ENCODE peak calls at places on chromosomes 2 and 18, in eight cellular contexts. K, J, O, I, E, U, Y and C are unnamed samples.

GRCh38 chr18:49476664-49477411 is 10.2 kb downstream of the C18orf32 start:
- DNase-seq in O (peak), U (no peak), E (peak), K (peak), J (no peak), I (peak), Y (no peak), C (no peak)

GRCh38 chr18:58391113-58391892 is 237.6 kb downstream of the ALPK2 start:
- DNase-seq in K (no peak), U (no peak), I (no peak), J (no peak), E (peak), Y (no peak), O (no peak), C (no peak)

GRCh38 chr18:47397671-47398319 is 146.3 kb upstream of the SKOR2 start:
- DNase-seq in U (no peak), J (no peak), I (peak), Y (no peak), K (no peak), E (no peak), O (no peak), C (no peak)

GRCh38 chr2:33810046-33810835 is 211.1 kb upstream of the FAM98A start:
- DNase-seq in I (no peak), O (no peak), J (no peak), Y (no peak), K (no peak), E (no peak), U (no peak), C (no peak)

GRCh38 chr2:174337337-174338154 is 2.8 kb downstream of the SP9 start:
- DNase-seq in J (no peak), Y (no peak), U (no peak), I (no peak), E (peak), O (no peak), K (no peak), C (no peak)

GRCh38 chr2:172710584-172711024 is 25.0 kb upstream of the RAPGEF4 start:
- DNase-seq in I (peak), E (peak), Y (no peak), U (no peak), J (no peak), K (peak), O (no peak), C (no peak)

GRCh38 chr2:1749750-1750149 is 5.4 kb upstream of the PXDN start:
- DNase-seq in O (peak), Y (peak), J (no peak), I (no peak), K (no peak), E (no peak), U (peak), C (no peak)

GRCh38 chr2:39730276-39730675 is 48.8 kb downstream of the THUMPD2 start:
- DNase-seq in O (no peak), E (no peak), K (no peak), J (no peak), U (no peak), Y (no peak), I (no peak), C (no peak)

GRCh38 chr2:23595601-23596251 is 210.7 kb downstream of the KLHL29 start:
- DNase-seq in E (no peak), I (no peak), O (no peak), J (no peak), U (no peak), Y (no peak), K (no peak), C (no peak)

GRCh38 chr2:70643715-70644114 is 90.1 kb upstream of the TGFA start:
- DNase-seq in U (no peak), E (no peak), Y (no peak), K (no peak), I (peak), J (no peak), O (no peak), C (no peak)

GRCh38 chr2:98902209-98903063 is 33.6 kb downstream of the CRACDL start:
- DNase-seq in U (peak), I (no peak), J (no peak), O (peak), E (no peak), Y (peak), K (no peak), C (no peak)

GRCh38 chr2:46434851-46435273 is 44.5 kb upstream of the TMEM247 start:
- DNase-seq in E (peak), I (no peak), K (peak), J (no peak), U (no peak), O (no peak), Y (no peak), C (no peak)

GRCh38 chr18:31042391-31043181 is at the start of gene DSC3:
- DNase-seq in I (peak), K (no peak), O (peak), J (no peak), U (no peak), E (peak), Y (no peak), C (peak)

GRCh38 chr18:58654896-58655614 is 16.2 kb upstream of the MALT1 start:
- DNase-seq in J (no peak), K (no peak), U (no peak), Y (no peak), O (no peak), E (no peak), I (no peak), C (no peak)

GRCh38 chr2:168130302-168130701 is 117.1 kb downstream of the STK39 start:
- DNase-seq in U (no peak), O (no peak), K (no peak), Y (no peak), I (no peak), E (no peak), J (no peak), C (no peak)

GRCh38 chr2:239464166-239465016 is 63.6 kb upstream of the HDAC4 start:
- DNase-seq in J (no peak), K (no peak), U (peak), Y (no peak), I (no peak), E (no peak), O (peak), C (no peak)

GRCh38 chr2:225076125-225076524 is 33.9 kb upstream of the DOCK10 start:
- DNase-seq in J (no peak), I (no peak), E (no peak), Y (no peak), K (no peak), U (no peak), O (no peak), C (no peak)

GRCh38 chr18:48293954-48294893 is 115.0 kb downstream of the ZBTB7C start:
- DNase-seq in E (no peak), O (peak), I (no peak), U (peak), Y (peak), J (no peak), K (no peak), C (no peak)

GRCh38 chr2:226426292-226426736 is 373.3 kb downstream of the IRS1 start:
- DNase-seq in O (no peak), E (peak), U (no peak), I (no peak), Y (no peak), K (peak), J (no peak), C (no peak)

GRCh38 chr2:172887280-172887679 is 151.6 kb downstream of the RAPGEF4 start:
- DNase-seq in I (no peak), J (no peak), O (no peak), Y (no peak), K (no peak), U (no peak), E (no peak), C (no peak)

GRCh38 chr18:29651121-29651675 is 1391.3 kb downstream of the DSC3 start:
- DNase-seq in I (no peak), K (no peak), Y (no peak), U (no peak), E (no peak), J (no peak), O (no peak), C (no peak)

GRCh38 chr2:3076848-3077735 is 300.5 kb downstream of the EIPR1 start:
- DNase-seq in K (no peak), O (peak), U (no peak), E (no peak), J (no peak), I (no peak), Y (no peak), C (no peak)

GRCh38 chr2:2828774-2829368 is 497.8 kb upstream of the MYT1L start:
- DNase-seq in O (no peak), Y (peak), E (no peak), I (no peak), J (no peak), U (peak), K (no peak), C (no peak)

GRCh38 chr2:12734914-12735654 is 18.3 kb downstream of the TRIB2 start:
- DNase-seq in K (no peak), I (no peak), O (no peak), E (no peak), Y (no peak), U (no peak), J (no peak), C (no peak)

GRCh38 chr2:54208364-54209240 is 47.4 kb downstream of the TSPYL6 start:
- DNase-seq in J (no peak), E (peak), K (peak), Y (no peak), U (no peak), O (no peak), I (no peak), C (no peak)

GRCh38 chr2:174610243-174610995 is 12.8 kb upstream of the WIPF1 start:
- DNase-seq in K (no peak), Y (no peak), E (no peak), O (no peak), J (no peak), U (no peak), I (no peak), C (no peak)

GRCh38 chr18:9704233-9705118 is 3.6 kb upstream of the RAB31 start:
- DNase-seq in Y (peak), U (no peak), K (no peak), E (no peak), O (no peak), I (no peak), J (no peak), C (no peak)

GRCh38 chr2:195818521-195818920 is 161.5 kb downstream of the SLC39A10 start:
- DNase-seq in K (peak), I (no peak), J (no peak), Y (no peak), O (no peak), U (no peak), E (peak), C (no peak)

GRCh38 chr18:76452357-76452756 is 42.7 kb downstream of the ZNF516 start:
- DNase-seq in O (no peak), Y (no peak), J (no peak), I (no peak), K (no peak), E (peak), U (no peak), C (no peak)

GRCh38 chr18:51711298-51711889 is 513.9 kb upstream of the MEX3C start:
- DNase-seq in Y (no peak), I (no peak), J (no peak), E (no peak), K (no peak), U (no peak), O (no peak), C (no peak)

GRCh38 chr2:55419236-55419513 is 481 bp downstream of the CCDC88A start:
- DNase-seq in E (peak), Y (no peak), K (no peak), J (no peak), U (no peak), I (peak), O (no peak), C (no peak)

GRCh38 chr2:53594586-53594918 is 173.1 kb upstream of the CHAC2 start:
- DNase-seq in I (no peak), Y (no peak), O (no peak), E (peak), J (no peak), U (no peak), K (no peak), C (no peak)

GRCh38 chr18:808086-808485 is 4.0 kb downstream of the YES1 start:
- DNase-seq in E (peak), O (no peak), K (peak), J (no peak), U (no peak), I (no peak), Y (no peak), C (no peak)

GRCh38 chr2:47034973-47035609 is 119.5 kb upstream of the MCFD2 start:
- DNase-seq in E (no peak), K (no peak), U (no peak), O (peak), Y (peak), I (no peak), J (peak), C (no peak)

GRCh38 chr2:101520246-101520645 is 45.3 kb upstream of the RFX8 start:
- DNase-seq in Y (no peak), I (no peak), E (peak), O (no peak), U (no peak), J (no peak), K (no peak), C (no peak)

GRCh38 chr2:181924336-181924735 is 32.8 kb downstream of the ITPRID2 start:
- DNase-seq in Y (no peak), K (no peak), I (no peak), O (no peak), U (no peak), E (no peak), J (no peak), C (no peak)

GRCh38 chr18:50644146-50644545 is 84.3 kb downstream of the MAPK4 start:
- DNase-seq in E (no peak), O (no peak), K (no peak), J (no peak), Y (no peak), I (no peak), U (no peak), C (no peak)

GRCh38 chr18:68837665-68838390 is 39.9 kb downstream of the CCDC102B start:
- DNase-seq in Y (no peak), O (no peak), I (no peak), J (no peak), K (peak), U (no peak), E (peak), C (no peak)

GRCh38 chr2:69138793-69139510 is 126.0 kb downstream of the ANTXR1 start:
- DNase-seq in Y (peak), E (peak), J (peak), K (peak), O (no peak), U (no peak), I (peak), C (no peak)

DNA sequence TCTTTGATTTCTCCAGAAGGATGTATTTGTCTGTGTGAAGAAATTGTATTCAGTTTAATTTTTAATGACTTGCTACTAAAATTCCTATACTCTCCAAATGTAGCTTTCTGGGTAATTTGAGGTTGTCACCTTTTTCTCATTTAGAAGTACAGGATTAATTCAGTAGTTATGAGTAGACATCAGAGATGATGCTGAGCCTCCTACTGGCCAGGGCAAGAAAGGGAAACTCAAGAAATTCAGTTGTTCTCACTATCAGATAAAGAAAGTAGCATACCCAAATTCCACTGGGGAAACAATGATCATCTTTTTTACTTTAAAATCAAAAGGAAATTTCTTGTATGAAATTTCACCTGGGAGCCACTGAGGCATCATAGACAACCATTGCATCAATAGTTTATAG is 199.4 kb downstream of the SATB2 start:
- DNase-seq in E (peak), K (no peak), Y (no peak), J (no peak), O (no peak), U (no peak), I (no peak), C (no peak)
- TF ChIP-seq CTCF in E (peak), K (peak), Y (no peak), J (no peak), O (no peak), U (no peak), I (no peak), C (no peak)

GRCh38 chr2:122300758-122301157 is 545.3 kb downstream of the TSN start:
- DNase-seq in E (no peak), U (no peak), Y (no peak), O (no peak), K (no peak), J (no peak), I (no peak), C (no peak)
- TF ChIP-seq CTCF in E (no peak), U (no peak), Y (no peak), O (no peak), K (no peak), J (no peak), I (no peak), C (no peak)

GRCh38 chr18:78069784-78070664 is 820.4 kb downstream of the GALR1 start:
- DNase-seq in E (no peak), K (no peak), Y (no peak), U (no peak), I (no peak), J (peak), O (no peak), C (no peak)

GRCh38 chr18:78074400-78075020 is 824.9 kb downstream of the GALR1 start:
- DNase-seq in U (no peak), O (no peak), J (no peak), I (no peak), K (no peak), E (no peak), Y (no peak), C (no peak)

GRCh38 chr18:78071146-78071710 is 821.6 kb downstream of the GALR1 start:
- DNase-seq in I (no peak), E (no peak), O (no peak), Y (no peak), U (no peak), J (no peak), K (no peak), C (no peak)

GRCh38 chr18:78073275-78073674 is 823.6 kb downstream of the GALR1 start:
- DNase-seq in O (no peak), K (no peak), Y (no peak), E (no peak), J (no peak), U (no peak), I (no peak), C (no peak)
- TF ChIP-seq CTCF in O (peak), K (no peak), Y (no peak), E (no peak), J (no peak), U (no peak), I (no peak), C (no peak)

DNA sequence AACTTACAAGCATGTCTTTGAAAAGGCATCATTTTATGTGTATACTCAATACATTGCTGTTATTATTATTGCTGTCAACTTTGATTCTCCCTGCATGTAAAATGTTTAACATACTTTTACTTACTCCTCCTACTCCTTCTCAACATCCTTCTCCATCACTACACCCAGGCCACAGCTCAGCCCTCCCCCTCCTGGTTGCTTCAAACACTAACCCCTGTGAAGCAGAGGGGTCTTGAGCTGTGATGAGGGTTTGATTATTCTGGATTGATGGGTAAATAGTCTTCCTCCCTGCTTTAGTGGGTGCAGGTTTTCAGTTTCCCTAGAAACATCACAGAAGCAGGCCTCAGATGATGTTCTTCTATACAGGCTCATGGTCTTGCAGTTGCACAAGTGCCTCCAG is 221.0 kb downstream of the OSR1 start:
- DNase-seq in J (no peak), Y (no peak), I (no peak), K (no peak), O (no peak), E (no peak), U (no peak), C (no peak)
- TF ChIP-seq CTCF in J (no peak), Y (no peak), I (no peak), K (peak), O (no peak), E (no peak), U (peak), C (no peak)

GRCh38 chr2:236969075-236969474 is 116.6 kb upstream of the COPS8 start:
- DNase-seq in K (no peak), O (no peak), E (no peak), Y (no peak), I (no peak), J (no peak), U (no peak), C (no peak)

GRCh38 chr2:236968101-236968886 is 117.4 kb upstream of the COPS8 start:
- DNase-seq in O (no peak), U (no peak), E (no peak), J (no peak), Y (no peak), I (no peak), K (no peak), C (no peak)

GRCh38 chr2:236970656-236971010 is 115.1 kb upstream of the COPS8 start:
- DNase-seq in O (no peak), J (no peak), Y (no peak), E (peak), I (no peak), K (no peak), U (no peak), C (no peak)

GRCh38 chr2:236971131-236971850 is 114.4 kb upstream of the COPS8 start:
- DNase-seq in K (no peak), U (no peak), O (peak), J (no peak), Y (peak), E (peak), I (no peak), C (no peak)

GRCh38 chr2:236969767-236970655 is 115.7 kb upstream of the COPS8 start:
- DNase-seq in K (no peak), U (no peak), Y (no peak), E (no peak), I (no peak), J (no peak), O (no peak), C (no peak)
- TF ChIP-seq CTCF in K (no peak), U (no peak), Y (no peak), E (no peak), I (no peak), J (no peak), O (no peak), C (no peak)

GRCh38 chr18:13165636-13166423 is 52.7 kb upstream of the LDLRAD4 start:
- DNase-seq in O (no peak), E (no peak), Y (no peak), J (no peak), U (no peak), K (no peak), I (no peak), C (no peak)
- TF ChIP-seq CTCF in O (no peak), E (no peak), Y (no peak), J (no peak), U (no peak), K (no peak), I (no peak), C (no peak)

GRCh38 chr18:34633368-34633767 is 76.7 kb upstream of the DTNA start:
- DNase-seq in E (no peak), I (no peak), O (no peak), U (no peak), K (no peak), Y (no peak), J (no peak), C (no peak)

GRCh38 chr18:34632323-34632722 is 77.8 kb upstream of the DTNA start:
- DNase-seq in Y (no peak), O (no peak), K (no peak), E (no peak), J (no peak), I (no peak), U (no peak), C (no peak)

GRCh38 chr18:34639662-34640061 is 70.4 kb upstream of the DTNA start:
- DNase-seq in I (no peak), U (no peak), K (no peak), J (no peak), Y (no peak), O (no peak), E (no peak), C (no peak)

GRCh38 chr18:34640273-34640672 is 69.8 kb upstream of the DTNA start:
- DNase-seq in K (no peak), I (no peak), O (no peak), U (no peak), E (no peak), J (no peak), Y (no peak), C (no peak)

GRCh38 chr18:34637094-34637801 is 72.8 kb upstream of the DTNA start:
- DNase-seq in E (no peak), J (no peak), I (no peak), Y (no peak), O (no peak), U (no peak), K (no peak), C (no peak)
- TF ChIP-seq CTCF in E (no peak), J (no peak), I (no peak), Y (no peak), O (no peak), U (no peak), K (no peak), C (no peak)

DNA sequence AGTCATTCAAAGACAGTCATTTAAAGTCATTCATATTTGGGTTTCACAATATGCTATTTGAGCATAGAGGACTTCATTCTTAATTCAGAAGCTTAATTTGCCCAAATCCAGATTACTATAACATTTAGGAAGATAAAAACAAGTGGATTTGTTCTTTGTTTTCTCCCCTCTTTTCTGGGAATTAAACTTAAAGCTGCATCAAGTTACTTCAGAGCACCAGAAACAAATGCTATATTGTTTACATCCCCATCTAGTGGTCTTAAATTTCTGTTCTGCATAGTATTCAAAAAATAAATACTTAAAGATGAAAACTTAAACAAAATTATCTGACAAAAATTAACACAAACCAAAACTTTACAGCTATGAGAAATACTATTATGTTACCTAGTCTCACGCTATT is 34.7 kb upstream of the MARCHF7 start:
- DNase-seq in Y (no peak), K (no peak), U (no peak), I (no peak), O (no peak), E (peak), J (no peak), C (no peak)
- TF ChIP-seq CTCF in Y (no peak), K (peak), U (peak), I (peak), O (peak), E (no peak), J (peak), C (no peak)